ENCODE peak calls at places on chromosomes 4 and X, in nine cellular contexts. N is amygdala; M is omental fat pad; L is SW 1271; W is K562; I is activated CD4-positive, CD25-positive, alpha-beta regulatory T cell; T is stimulated activated CD4-positive, alpha-beta T cell treated with anti-CD3 and anti-CD28 coated beads, Interleukin-2, amount 100 ng/mL, for 24 hours; J is endothelial cell; U is SK-N-SH. H is an unnamed sample.

GRCh38 chrX:100449696-100450606 is 39.9 kb upstream of the PCDH19 start:
- DNase-seq in M (no peak), W (no peak), L (no peak), I (no peak), N (no peak), U (no peak), J (peak; percentile 3), T (no peak), H (peak; percentile 57)

GRCh38 chr4:25925486-25926201 is 11.6 kb downstream of the SMIM20 start:
- DNase-seq in T (peak; percentile 40), I (no peak), W (peak; percentile 56), M (no peak), U (peak; percentile 64), N (no peak), J (peak; percentile 64), L (no peak), H (peak; percentile 24)

GRCh38 chrX:33379839-33380238 is 168.5 kb upstream of the DMD start:
- DNase-seq in M (no peak), J (no peak), W (no peak), U (no peak), L (no peak), T (no peak), N (no peak), I (no peak), H (peak; percentile 27)

GRCh38 chrX:130606415-130606814 is 204.6 kb downstream of the RBMX2 start:
- DNase-seq in W (no peak), L (no peak), J (no peak), M (no peak), U (no peak), I (no peak), T (no peak), N (no peak), H (no peak)

GRCh38 chr4:184355111-184355604 is 119.2 kb downstream of the IRF2 start:
- DNase-seq in L (peak; percentile 66), T (no peak), N (peak; percentile 36), J (peak; percentile 72), U (peak; percentile 48), W (peak; percentile 88), I (no peak), M (peak; percentile 46), H (peak; percentile 48)

GRCh38 chr4:8035371-8035780 is 95.7 kb upstream of the AFAP1 start:
- DNase-seq in J (no peak), T (peak; percentile 8), M (no peak), W (no peak), U (no peak), L (no peak), N (no peak), I (no peak), H (no peak)

GRCh38 chr4:101464596-101464995 is 117.3 kb upstream of the PPP3CA start:
- DNase-seq in L (no peak), N (no peak), I (no peak), J (no peak), T (no peak), U (no peak), W (no peak), M (no peak), H (no peak)

GRCh38 chrX:129808829-129809745 is 29.3 kb downstream of the SASH3 start:
- DNase-seq in T (no peak), W (no peak), J (no peak), N (no peak), I (no peak), M (no peak), L (no peak), U (no peak), H (no peak)

GRCh38 chr4:140641789-140642439 is 73.2 kb upstream of the UCP1 start:
- DNase-seq in T (no peak), L (no peak), W (no peak), N (no peak), M (no peak), U (peak; percentile 67), J (no peak), I (no peak), H (no peak)

GRCh38 chr4:34362654-34363053 is 1881.7 kb downstream of the ARAP2 start:
- DNase-seq in L (no peak), T (no peak), I (no peak), W (no peak), N (no peak), M (no peak), J (no peak), U (peak; percentile 1), H (no peak)

GRCh38 chr4:67881226-67881625 is 2.6 kb downstream of the TMPRSS11D start:
- DNase-seq in T (no peak), U (no peak), M (no peak), N (no peak), L (no peak), W (no peak), I (no peak), J (no peak), H (peak; percentile 1)

GRCh38 chrX:23168291-23168690 is 166.4 kb upstream of the PTCHD1 start:
- DNase-seq in I (no peak), N (no peak), M (no peak), W (no peak), L (no peak), U (no peak), T (no peak), J (no peak), H (no peak)

GRCh38 chr4:155995069-155995468 is 41.4 kb upstream of the CTSO start:
- DNase-seq in I (no peak), J (no peak), L (no peak), N (no peak), W (no peak), T (no peak), M (no peak), U (no peak), H (no peak)

GRCh38 chr4:677431-678293 is 3.3 kb downstream of the MYL5 start:
- DNase-seq in W (no peak), L (no peak), N (no peak), M (no peak), I (no peak), U (no peak), J (peak; percentile 5), T (peak; percentile 53), H (no peak)

GRCh38 chrX:29792335-29792734 is 423.0 kb upstream of the MAGEB2 start:
- DNase-seq in L (no peak), N (no peak), W (no peak), T (no peak), I (no peak), U (no peak), J (no peak), M (no peak), H (no peak)

GRCh38 chrX:40170830-40171512 is 73.2 kb upstream of the BCOR start:
- DNase-seq in U (no peak), L (no peak), N (no peak), W (peak; percentile 54), J (no peak), T (no peak), M (no peak), I (no peak), H (no peak)

GRCh38 chr4:87151730-87152129 is 68.7 kb downstream of the KLHL8 start:
- DNase-seq in L (no peak), N (no peak), M (no peak), I (no peak), J (no peak), W (no peak), U (no peak), T (no peak), H (no peak)

GRCh38 chrX:1491851-1492349 is 39.2 kb upstream of the ASMTL start:
- DNase-seq in M (no peak), W (peak; percentile 79), J (no peak), T (peak; percentile 47), N (no peak), I (no peak), L (no peak), U (peak; percentile 36), H (peak; percentile 54)

GRCh38 chrX:29082558-29082957 is 495.3 kb downstream of the IL1RAPL1 start:
- DNase-seq in U (no peak), I (no peak), J (no peak), M (no peak), T (no peak), L (no peak), N (no peak), W (no peak), H (no peak)

GRCh38 chr4:150010525-150011126 is 67.6 kb upstream of the DCLK2 start:
- DNase-seq in L (peak; percentile 55), U (peak; percentile 23), J (peak; percentile 37), M (no peak), W (peak; percentile 41), T (no peak), N (no peak), I (no peak), H (peak; percentile 2)

GRCh38 chrX:19886375-19886774 is 1.0 kb downstream of the SH3KBP1 start:
- DNase-seq in I (no peak), J (peak; percentile 5), N (no peak), M (no peak), T (no peak), W (no peak), U (no peak), L (no peak), H (no peak)

GRCh38 chr4:67581208-67581857 is 22.8 kb downstream of the STAP1 start:
- DNase-seq in L (no peak), U (no peak), I (no peak), N (no peak), J (no peak), T (no peak), M (no peak), W (no peak), H (no peak)

GRCh38 chr4:177308125-177308524 is 1.5 kb upstream of the NEIL3 start:
- DNase-seq in L (no peak), T (no peak), N (no peak), J (no peak), W (no peak), M (no peak), U (no peak), I (no peak), H (peak; percentile 100)

GRCh38 chr4:52824603-52825310 is 37.4 kb upstream of the RASL11B start:
- DNase-seq in I (no peak), J (no peak), N (no peak), W (no peak), U (peak; percentile 50), M (no peak), L (no peak), T (no peak), H (no peak)

GRCh38 chr4:185269286-185269685 is 59.9 kb downstream of the SNX25 start:
- DNase-seq in N (no peak), L (no peak), M (no peak), J (no peak), W (no peak), U (no peak), T (no peak), I (no peak), H (no peak)

GRCh38 chr4:121784975-121785374 is 16.1 kb upstream of the EXOSC9 start:
- DNase-seq in W (no peak), T (no peak), J (no peak), M (no peak), I (no peak), L (peak; percentile 43), U (no peak), N (no peak), H (peak; percentile 93)

GRCh38 chr4:3168029-3168428 is 80.9 kb upstream of the MSANTD1 start:
- DNase-seq in N (no peak), U (peak; percentile 10), M (no peak), L (no peak), T (no peak), W (peak; percentile 45), I (no peak), J (no peak), H (peak; percentile 11)

GRCh38 chr4:87375719-87376291 is 15.2 kb downstream of the HSD17B11 start:
- DNase-seq in J (no peak), U (peak; percentile 47), N (no peak), M (no peak), L (peak; percentile 32), W (peak; percentile 63), I (no peak), T (no peak), H (peak; percentile 20)

GRCh38 chrX:85859426-85859825 is 187.9 kb downstream of the CHM start:
- DNase-seq in N (no peak), L (no peak), I (no peak), T (no peak), U (peak; percentile 2), M (no peak), W (no peak), J (no peak), H (no peak)

GRCh38 chr4:75950416-75950815 is 9.6 kb upstream of the NAAA start:
- DNase-seq in J (no peak), N (no peak), W (no peak), U (no peak), I (no peak), L (no peak), M (no peak), T (no peak), H (no peak)

GRCh38 chr4:37400326-37400881 is 155.9 kb downstream of the NWD2 start:
- DNase-seq in L (no peak), N (no peak), W (no peak), T (no peak), I (no peak), J (no peak), M (no peak), U (no peak), H (no peak)